ENCODE peak calls at places on chromosomes 7 and 10, in eight cellular contexts. A is breast epithelium; G is brain microvascular endothelial cell; H is endothelial cell of umbilical vein; M is colonic mucosa; S is CD4-positive, alpha-beta memory T cell; D is osteoblast; B is prostate gland. Z is an unnamed sample.

GRCh38 chr10:86265236-86265876 is 101.2 kb downstream of the GRID1 start:
- DNase-seq in A (no peak), G (no peak), H (no peak), M (no peak), S (no peak), D (no peak), B (no peak), Z (no peak)

GRCh38 chr10:25493122-25493893 is 318.5 kb downstream of the GPR158 start:
- DNase-seq in A (no peak), G (peak), H (peak), M (no peak), S (no peak), D (no peak), B (no peak), Z (no peak)

GRCh38 chr7:73822319-73823173 is 8.2 kb upstream of the CLDN4 start:
- DNase-seq in A (peak), G (peak), H (no peak), M (peak), S (no peak), D (peak), B (peak), Z (no peak)

GRCh38 chr7:104650991-104651680 is 322.7 kb downstream of the LHFPL3 start:
- DNase-seq in A (no peak), G (no peak), H (no peak), M (no peak), S (no peak), D (no peak), B (peak), Z (no peak)

GRCh38 chr10:84296071-84296981 is 32.1 kb upstream of the CCSER2 start:
- DNase-seq in A (no peak), G (peak), H (peak), M (no peak), S (no peak), D (peak), B (no peak), Z (no peak)

GRCh38 chr7:43904533-43905208 is 1.7 kb downstream of the URGCP start:
- DNase-seq in A (no peak), G (no peak), H (no peak), M (no peak), S (no peak), D (peak), B (no peak), Z (no peak)

GRCh38 chr7:49855281-49855980 is 82.0 kb downstream of the VWC2 start:
- DNase-seq in A (no peak), G (no peak), H (no peak), M (no peak), S (no peak), D (no peak), B (no peak), Z (no peak)

GRCh38 chr7:114155106-114155765 is 236.4 kb upstream of the PPP1R3A start:
- DNase-seq in A (no peak), G (no peak), H (no peak), M (no peak), S (no peak), D (no peak), B (no peak), Z (no peak)

GRCh38 chr7:138608292-138608691 is 92.9 kb downstream of the SVOPL start:
- DNase-seq in A (no peak), G (peak), H (peak), M (no peak), S (no peak), D (no peak), B (no peak), Z (no peak)

DNA sequence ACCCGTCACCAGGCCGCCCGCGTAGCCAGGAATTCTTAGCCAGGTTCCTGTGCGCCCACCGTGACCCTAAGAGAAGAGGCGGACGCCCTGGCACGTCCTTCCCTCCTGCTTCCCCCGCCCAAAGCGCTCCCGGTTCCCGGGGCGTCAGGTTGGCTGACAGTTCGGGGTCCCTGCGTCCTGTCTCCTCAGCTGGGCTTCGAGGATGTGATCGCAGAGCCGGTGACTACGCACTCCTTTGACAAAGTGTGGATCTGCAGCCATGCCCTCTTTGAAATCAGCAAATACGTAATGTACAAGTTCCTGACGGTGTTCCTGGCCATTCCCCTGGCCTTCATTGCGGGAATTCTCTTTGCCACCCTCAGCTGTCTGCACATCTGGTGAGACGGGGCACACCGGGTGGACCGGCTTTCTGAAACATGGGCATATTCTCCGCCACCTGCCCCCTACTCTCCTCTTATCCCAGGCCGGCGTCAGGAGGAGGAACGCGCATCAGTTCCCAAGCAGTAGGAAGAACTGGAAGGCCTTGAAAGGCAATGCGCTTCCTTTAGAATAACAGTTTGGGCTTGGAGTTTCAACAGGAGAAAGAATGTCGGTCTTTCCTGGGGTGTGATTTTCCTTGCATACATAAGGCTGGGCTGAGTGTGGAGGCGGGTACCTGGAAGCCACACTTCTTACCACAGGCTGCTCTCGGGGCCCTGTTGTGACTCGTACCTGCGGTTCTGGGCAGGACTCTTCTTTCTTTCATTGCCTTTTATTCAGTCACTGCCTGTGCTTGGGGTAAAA is 724 bp downstream of the CAV2 start:
- DNase-seq in A (peak), G (no peak), H (peak), M (peak), S (peak), D (peak), B (peak), Z (no peak)
- H3K27ac ChIP-seq in A (peak), G (peak), H (peak), M (peak), S (no peak), D (peak), B (peak), Z (peak)

GRCh38 chr10:79387466-79387973 is 40.3 kb downstream of the PPIF start:
- DNase-seq in A (peak), G (no peak), H (no peak), M (no peak), S (no peak), D (peak), B (no peak), Z (no peak)
- H3K27ac ChIP-seq in A (no peak), G (no peak), H (no peak), M (no peak), S (no peak), D (no peak), B (peak), Z (peak)

DNA sequence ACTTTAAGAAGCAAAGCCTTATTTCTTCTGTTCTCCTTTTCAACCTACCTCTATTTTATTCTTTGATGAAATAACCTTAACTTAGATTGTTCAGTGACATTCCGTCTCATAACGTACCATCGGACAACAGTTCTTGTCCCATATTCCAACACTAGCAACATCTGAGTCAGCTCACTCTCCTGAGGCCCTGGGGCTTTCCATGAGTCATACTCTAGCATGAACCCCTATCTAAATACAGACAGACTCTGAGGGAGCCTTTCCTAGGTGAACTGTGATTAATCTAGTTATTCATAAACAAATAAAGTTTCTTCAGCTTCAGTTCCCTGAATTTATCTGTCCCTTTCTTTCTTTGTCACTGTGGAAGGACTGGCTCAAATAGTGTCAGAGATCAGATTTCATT is 168.7 kb upstream of the LYZL1 start:
- DNase-seq in A (peak), G (peak), H (no peak), M (no peak), S (no peak), D (peak), B (no peak), Z (no peak)
- H3K27ac ChIP-seq in A (no peak), G (no peak), H (no peak), M (no peak), S (no peak), D (no peak), B (no peak), Z (no peak)

GRCh38 chr10:18651324-18652007 is at the start of gene NSUN6:
- DNase-seq in A (peak), G (peak), H (peak), M (peak), S (peak), D (peak), B (peak), Z (peak)

GRCh38 chr10:18647945-18648344 is 3.4 kb downstream of the NSUN6 start:
- DNase-seq in A (no peak), G (no peak), H (no peak), M (no peak), S (no peak), D (no peak), B (no peak), Z (no peak)

GRCh38 chr10:18650618-18651017 is 769 bp downstream of the NSUN6 start:
- DNase-seq in A (no peak), G (no peak), H (peak), M (no peak), S (no peak), D (no peak), B (no peak), Z (no peak)

GRCh38 chr10:18647151-18647550 is 4.2 kb downstream of the NSUN6 start:
- DNase-seq in A (no peak), G (no peak), H (no peak), M (no peak), S (no peak), D (no peak), B (no peak), Z (no peak)

DNA sequence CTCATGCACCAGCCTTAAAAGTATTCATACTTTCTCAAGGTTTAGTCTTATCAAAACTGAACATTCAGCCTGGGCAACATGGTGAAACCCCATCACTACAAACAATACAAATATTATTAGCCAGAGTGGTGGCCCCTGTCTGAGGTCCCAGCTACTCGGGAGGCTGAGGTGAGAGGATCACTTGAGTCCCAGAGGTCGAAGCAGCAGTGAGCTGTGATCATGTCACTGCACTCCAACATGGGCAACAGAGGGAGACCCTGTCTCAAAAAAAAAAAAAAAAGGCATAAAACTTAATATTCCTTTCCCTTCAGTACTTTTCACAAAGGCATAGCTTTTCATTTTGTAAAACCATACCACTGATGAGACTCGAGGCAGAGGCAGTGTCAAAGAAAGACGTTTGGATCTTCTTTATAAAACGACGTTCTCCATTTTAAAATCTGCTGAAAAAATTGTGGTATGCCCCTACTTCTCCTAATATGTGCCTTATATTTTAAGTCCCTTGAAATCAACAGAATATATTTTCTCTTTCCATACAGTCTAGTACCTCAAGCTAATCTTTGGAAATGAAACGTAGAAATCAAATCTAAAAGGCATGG is 1.9 kb downstream of the NSUN6 start:
- DNase-seq in A (no peak), G (no peak), H (no peak), M (no peak), S (no peak), D (no peak), B (no peak), Z (no peak)
- H3K27ac ChIP-seq in A (no peak), G (no peak), H (no peak), M (no peak), S (no peak), D (no peak), B (no peak), Z (no peak)

GRCh38 chr7:140403878-140404564 is at the start of gene RAB19:
- DNase-seq in A (peak), G (no peak), H (no peak), M (peak), S (peak), D (no peak), B (peak), Z (no peak)
- H3K27ac ChIP-seq in A (peak), G (no peak), H (no peak), M (peak), S (peak), D (no peak), B (peak), Z (no peak)

GRCh38 chr10:35035641-35036040 is 54.5 kb downstream of the CUL2 start:
- DNase-seq in A (no peak), G (no peak), H (no peak), M (no peak), S (no peak), D (no peak), B (no peak), Z (no peak)

GRCh38 chr10:35042783-35043182 is 47.4 kb downstream of the CUL2 start:
- DNase-seq in A (no peak), G (no peak), H (no peak), M (no peak), S (no peak), D (no peak), B (no peak), Z (no peak)

GRCh38 chr10:35040761-35041501 is 49.2 kb downstream of the CUL2 start:
- DNase-seq in A (no peak), G (peak), H (peak), M (no peak), S (no peak), D (peak), B (no peak), Z (no peak)

GRCh38 chr10:35041502-35041879 is 48.6 kb downstream of the CUL2 start:
- DNase-seq in A (no peak), G (peak), H (no peak), M (no peak), S (no peak), D (no peak), B (no peak), Z (no peak)

GRCh38 chr10:35037104-35037503 is 53.0 kb downstream of the CUL2 start:
- DNase-seq in A (no peak), G (no peak), H (no peak), M (no peak), S (no peak), D (no peak), B (no peak), Z (no peak)
- H3K27ac ChIP-seq in A (no peak), G (no peak), H (no peak), M (no peak), S (no peak), D (no peak), B (no peak), Z (no peak)